ENCODE peak calls at places on chromosomes 4 and X, in four cellular contexts. G is Peyer's patch, A is GM13976, X is choroid plexus epithelial cell. I is an unnamed sample.

GRCh38 chr4:182495111-182495510 is 251.9 kb downstream of the TENM3 start:
- DNase-seq in G (no peak), A (no peak), X (no peak), I (no peak)

GRCh38 chr4:137664055-137664405 is 131.7 kb upstream of the PCDH18 start:
- DNase-seq in A (no peak), X (peak), G (no peak), I (no peak)

GRCh38 chrX:71978164-71978563 is 67.5 kb downstream of the NHSL2 start:
- DNase-seq in G (no peak), X (no peak), A (no peak), I (no peak)

GRCh38 chr4:86523333-86523732 is 70.8 kb upstream of the PTPN13 start:
- DNase-seq in X (no peak), G (no peak), A (no peak), I (no peak)

GRCh38 chrX:136209016-136209738 is 42.0 kb downstream of the MAP7D3 start:
- DNase-seq in G (peak), A (peak), X (peak), I (no peak)

GRCh38 chr4:39044947-39045734 is 12.9 kb upstream of the TMEM156 start:
- DNase-seq in G (no peak), X (peak), A (peak), I (no peak)

GRCh38 chrX:10749113-10749512 is 128.7 kb upstream of the MID1 start:
- DNase-seq in X (no peak), A (no peak), G (no peak), I (no peak)

GRCh38 chr4:145069361-145069760 is 28.6 kb downstream of the ANAPC10 start:
- DNase-seq in G (no peak), A (no peak), X (peak), I (no peak)

DNA sequence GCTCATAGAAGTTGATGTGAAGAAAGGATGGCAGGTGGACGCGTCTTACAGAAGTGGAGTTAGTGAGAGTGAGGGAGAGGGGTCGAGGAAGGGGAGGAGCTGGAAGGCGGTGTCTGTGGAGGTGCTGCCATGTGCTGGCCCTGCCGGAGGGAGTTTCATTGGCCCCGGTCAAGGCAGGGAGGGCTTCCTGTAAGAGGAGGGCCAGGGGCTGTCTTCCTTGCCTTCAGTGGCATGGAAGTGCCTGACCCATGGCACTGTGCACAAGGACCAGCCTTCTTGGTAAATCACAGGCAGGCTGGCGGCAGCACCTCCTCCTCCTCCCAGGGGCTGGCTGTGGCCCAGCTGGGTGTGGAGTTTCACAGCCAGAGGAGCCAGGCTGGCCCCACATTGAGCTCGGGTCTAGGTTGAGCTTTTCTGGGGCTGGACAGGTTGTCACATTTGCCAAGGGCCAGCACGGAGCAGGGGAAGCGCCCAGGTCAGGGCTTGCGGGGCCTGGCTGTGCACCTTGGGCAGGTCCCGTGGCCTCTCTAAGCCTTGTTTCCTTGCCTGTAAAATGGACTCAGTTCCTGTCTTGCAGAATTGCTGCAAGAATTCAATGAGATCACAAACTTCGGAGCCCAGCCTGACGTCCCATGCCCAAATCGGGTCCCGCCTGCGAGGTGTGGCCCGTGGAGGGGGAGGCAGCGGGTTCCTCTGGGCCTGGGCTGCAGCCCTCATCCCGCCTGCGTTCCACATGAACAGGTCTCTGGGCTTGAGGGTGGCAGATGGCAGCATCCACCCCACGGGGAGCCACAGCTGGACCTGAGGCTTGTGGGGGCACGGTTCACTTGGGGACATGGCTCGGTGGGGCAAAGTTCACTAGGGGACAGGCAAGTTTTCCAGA is 7.0 kb downstream of the HTRA3 start:
- DNase-seq in X (peak), A (no peak), G (no peak), I (no peak)
- TF ChIP-seq CTCF in X (no peak), A (no peak), G (no peak), I (no peak)

DNA sequence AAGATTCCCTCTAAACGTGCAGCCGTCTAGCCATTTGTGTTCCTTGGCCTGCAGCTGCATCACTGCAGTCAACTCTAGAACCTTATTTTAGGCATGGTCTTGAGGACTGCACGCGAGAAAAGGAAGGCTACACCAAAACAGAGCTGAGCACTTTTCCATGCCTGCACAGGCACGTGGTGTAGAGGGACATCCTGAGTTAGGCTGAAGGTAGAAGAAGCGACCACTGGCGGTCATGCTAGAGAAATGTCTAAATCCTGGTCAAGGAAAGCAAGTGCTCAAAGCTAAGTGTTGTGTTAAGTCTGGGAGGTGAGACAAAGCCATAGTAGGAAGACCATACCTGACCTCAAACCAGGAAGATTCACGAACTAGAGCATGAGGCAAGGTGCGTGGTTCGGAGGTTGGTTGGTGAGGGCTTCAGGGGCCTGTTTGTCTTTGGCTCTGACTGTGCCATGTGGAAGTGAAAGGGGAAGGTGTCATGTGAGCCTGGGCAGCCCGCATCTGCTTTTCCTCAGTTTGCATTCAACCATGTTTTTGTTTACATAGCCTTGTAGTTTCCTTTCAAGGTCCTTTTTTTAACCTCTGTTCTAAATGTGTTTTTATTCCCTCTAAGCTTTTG is 203.8 kb downstream of the AASDH start:
- DNase-seq in A (peak), G (no peak), X (no peak), I (no peak)
- TF ChIP-seq CTCF in A (no peak), G (no peak), X (no peak), I (no peak)

DNA sequence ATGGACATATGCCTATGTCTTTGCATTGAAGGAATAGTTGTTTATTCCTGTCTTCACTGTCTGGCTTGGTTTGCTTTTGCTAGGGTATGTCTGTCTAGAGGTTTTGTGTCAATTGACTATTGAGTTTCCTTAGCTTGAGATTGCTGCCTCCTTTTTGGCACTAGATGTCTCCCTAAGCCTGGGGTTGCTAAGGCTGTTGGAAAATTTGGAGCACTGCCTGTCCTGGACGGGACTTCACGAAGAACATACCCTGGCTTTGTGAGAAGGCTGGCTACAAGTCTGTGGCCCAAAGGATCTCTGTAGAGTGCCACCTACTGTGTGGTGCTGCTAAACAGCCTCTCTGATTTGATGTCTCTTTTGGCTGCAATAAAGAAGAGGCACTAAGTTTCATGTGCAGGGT is 183.8 kb upstream of the NUDT10 start:
- DNase-seq in G (no peak), X (no peak), A (no peak), I (no peak)
- TF ChIP-seq CTCF in G (no peak), X (no peak), A (no peak), I (no peak)

GRCh38 chrX:28659269-28659668 is 72.0 kb downstream of the IL1RAPL1 start:
- DNase-seq in X (no peak), A (no peak), G (no peak), I (no peak)
- TF ChIP-seq CTCF in X (peak), A (no peak), G (no peak), I (no peak)

DNA sequence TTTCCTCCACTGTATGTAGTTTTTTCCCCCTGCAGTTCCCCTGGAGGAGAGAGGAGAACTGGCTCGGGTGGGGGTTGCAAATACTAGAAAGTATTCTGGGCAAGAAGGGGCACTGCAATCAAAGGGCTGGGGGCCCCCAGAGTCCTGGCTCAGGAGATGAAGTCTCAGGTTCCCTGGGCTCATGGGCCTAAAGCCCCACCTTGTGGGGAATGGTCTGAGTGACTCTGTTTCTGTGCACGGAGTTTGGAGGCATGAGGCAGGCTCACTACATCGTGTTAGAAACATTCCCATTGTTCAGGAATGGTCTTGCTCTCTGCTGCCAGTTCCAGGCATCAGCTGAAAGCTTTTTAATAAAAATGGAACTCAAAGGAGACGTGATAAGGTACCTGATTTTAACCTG is 122.5 kb downstream of the TMEM164 start:
- DNase-seq in A (no peak), G (no peak), X (peak), I (no peak)
- TF ChIP-seq CTCF in A (peak), G (no peak), X (peak), I (no peak)

I was measured in omental fat pad.